ENCODE peak calls at places on chromosomes 4 and X, in five cellular contexts. T is AG10803, G is posterior vena cava, R is HFF-Myc, O is frontal cortex. H is an unnamed sample.

GRCh38 chrX:67543818-67544217 is at the start of gene AR:
- DNase-seq in R (no peak), T (peak; percentile 54), G (peak; percentile 89), O (peak; percentile 7), H (no peak)

GRCh38 chr4:124104101-124104500 is 608.4 kb downstream of the ANKRD50 start:
- DNase-seq in R (no peak), T (no peak), G (no peak), O (no peak), H (no peak)

GRCh38 chr4:119679251-119679650 is 50.6 kb upstream of the PDE5A start:
- DNase-seq in O (no peak), T (no peak), R (no peak), G (no peak), H (no peak)

GRCh38 chrX:118974908-118975671 is 672 bp downstream of the LONRF3 start:
- DNase-seq in G (peak; percentile 85), T (no peak), O (peak; percentile 14), R (no peak), H (peak; percentile 10)

GRCh38 chr4:2694691-2695090 is 61.4 kb downstream of the TNIP2 start:
- DNase-seq in T (no peak), R (no peak), O (no peak), G (no peak), H (no peak)

GRCh38 chrX:132270699-132271098 is 51.5 kb upstream of the RAP2C start:
- DNase-seq in R (peak; percentile 40), T (peak; percentile 91), O (no peak), G (no peak), H (no peak)

GRCh38 chr4:39609454-39609911 is 29.2 kb downstream of the SMIM14 start:
- DNase-seq in R (no peak), T (no peak), O (no peak), G (no peak), H (no peak)

GRCh38 chr4:88144866-88145300 is 13.6 kb downstream of the ABCG2 start:
- DNase-seq in G (no peak), O (no peak), R (no peak), T (no peak), H (no peak)

GRCh38 chr4:102823897-102824296 is 3.5 kb downstream of the UBE2D3 start:
- DNase-seq in O (no peak), R (no peak), T (peak; percentile 20), G (no peak), H (no peak)

H was measured in WERI-Rb-1.